ENCODE peak calls at places on chromosomes 6 and 20, in eight cellular contexts. J, G, I, E, N, W, C and R are unnamed samples.

GRCh38 chr20:61520761-61521460 is 268.9 kb downstream of the CDH4 start:
- DNase-seq in E (no peak), N (no peak), I (no peak), G (no peak), W (peak), C (no peak), J (peak), R (no peak)

GRCh38 chr6:66307490-66307889 is 600.5 kb upstream of the EYS start:
- DNase-seq in J (no peak), I (no peak), N (no peak), G (no peak), W (no peak), C (no peak), E (no peak), R (no peak)

GRCh38 chr20:62872184-62872862 is 10.7 kb upstream of the TCFL5 start:
- DNase-seq in G (no peak), C (no peak), I (no peak), J (no peak), W (no peak), E (no peak), N (no peak), R (no peak)

GRCh38 chr6:15264902-15265761 is 19.3 kb downstream of the JARID2 start:
- DNase-seq in J (peak), E (no peak), I (no peak), N (no peak), W (no peak), C (no peak), G (peak), R (peak)

GRCh38 chr6:2937627-2938003 is 33.8 kb downstream of the SERPINB6 start:
- DNase-seq in N (no peak), E (no peak), C (no peak), W (no peak), J (no peak), I (no peak), G (no peak), R (no peak)

GRCh38 chr6:80254716-80255115 is 148.2 kb downstream of the BCKDHB start:
- DNase-seq in J (no peak), N (no peak), W (no peak), C (no peak), G (no peak), I (no peak), E (no peak), R (no peak)

GRCh38 chr20:36745234-36745926 is 510 bp downstream of the NDRG3 start:
- DNase-seq in E (no peak), C (peak), N (no peak), J (peak), I (peak), G (peak), W (no peak), R (no peak)

GRCh38 chr20:33554914-33555420 is 65.1 kb downstream of the CBFA2T2 start:
- DNase-seq in E (no peak), W (peak), C (no peak), J (peak), N (no peak), I (peak), G (peak), R (no peak)

GRCh38 chr20:33673411-33674293 is 576 bp downstream of the NECAB3 start:
- DNase-seq in J (peak), E (no peak), I (no peak), N (no peak), W (peak), C (no peak), G (no peak), R (no peak)

GRCh38 chr6:70709826-70710225 is 42.1 kb downstream of the SMAP1 start:
- DNase-seq in G (no peak), J (peak), C (no peak), I (no peak), N (no peak), W (peak), E (no peak), R (no peak)

GRCh38 chr20:58697201-58697866 is 4.7 kb downstream of the NPEPL1 start:
- DNase-seq in E (no peak), G (no peak), C (no peak), W (no peak), N (peak), J (no peak), I (peak), R (no peak)

GRCh38 chr6:79330723-79331122 is 96.2 kb upstream of the HMGN3 start:
- DNase-seq in N (no peak), W (no peak), C (no peak), I (no peak), J (peak), E (no peak), G (no peak), R (no peak)

GRCh38 chr6:31734703-31735500 is 1.4 kb downstream of the CLIC1 start:
- DNase-seq in I (peak), N (peak), G (peak), W (peak), J (peak), C (no peak), E (peak), R (no peak)

GRCh38 chr20:13684566-13685222 is 46.0 kb upstream of the TASP1 start:
- DNase-seq in J (no peak), W (no peak), N (no peak), C (no peak), E (no peak), I (no peak), G (no peak), R (no peak)

GRCh38 chr6:8219352-8219943 is 117.1 kb upstream of the EEF1E1 start:
- DNase-seq in E (no peak), C (peak), J (peak), W (peak), I (peak), N (no peak), G (peak), R (no peak)

GRCh38 chr20:53943522-53944291 is 126.7 kb downstream of the BCAS1 start:
- DNase-seq in G (peak), J (no peak), N (no peak), E (no peak), W (peak), I (peak), C (no peak), R (no peak)

GRCh38 chr20:50484271-50484976 is 25.8 kb upstream of the PTPN1 start:
- DNase-seq in C (no peak), G (no peak), W (no peak), J (no peak), E (no peak), I (no peak), N (no peak), R (no peak)

GRCh38 chr20:32934580-32934979 is 69.7 kb downstream of the SUN5 start:
- DNase-seq in J (no peak), G (no peak), E (no peak), I (no peak), N (no peak), C (no peak), W (no peak), R (no peak)

GRCh38 chr6:47447726-47448125 is 29.9 kb upstream of the CD2AP start:
- DNase-seq in G (no peak), J (no peak), E (no peak), N (no peak), C (no peak), W (no peak), I (no peak), R (no peak)

GRCh38 chr6:106530026-106530425 is 99.3 kb downstream of the RTN4IP1 start:
- DNase-seq in G (no peak), C (no peak), I (no peak), J (no peak), N (no peak), W (no peak), E (no peak), R (no peak)

GRCh38 chr20:34566978-34567884 is 8.7 kb downstream of the MAP1LC3A start:
- DNase-seq in N (no peak), W (no peak), E (no peak), J (no peak), I (no peak), C (no peak), G (no peak), R (no peak)

GRCh38 chr6:157561929-157562810 is 181.2 kb downstream of the ZDHHC14 start:
- DNase-seq in W (no peak), G (no peak), C (no peak), E (peak), I (no peak), J (no peak), N (no peak), R (no peak)

GRCh38 chr6:35037289-35038038 is 103.7 kb downstream of the TCP11 start:
- DNase-seq in W (no peak), E (no peak), J (no peak), N (no peak), I (no peak), G (no peak), C (no peak), R (no peak)

GRCh38 chr6:39853604-39854003 is 61.4 kb downstream of the DAAM2 start:
- DNase-seq in I (no peak), N (no peak), E (no peak), C (no peak), G (no peak), W (no peak), J (no peak), R (no peak)

GRCh38 chr6:39849764-39850163 is 57.6 kb downstream of the DAAM2 start:
- DNase-seq in J (no peak), I (no peak), W (no peak), G (no peak), E (no peak), N (no peak), C (no peak), R (no peak)

GRCh38 chr6:39849228-39849627 is 57.1 kb downstream of the DAAM2 start:
- DNase-seq in I (no peak), G (no peak), W (no peak), C (no peak), N (no peak), J (no peak), E (no peak), R (no peak)

GRCh38 chr6:39852324-39852723 is 60.1 kb downstream of the DAAM2 start:
- DNase-seq in W (no peak), I (no peak), N (no peak), J (peak), E (no peak), G (no peak), C (no peak), R (no peak)

GRCh38 chr6:39850897-39851296 is 58.7 kb downstream of the DAAM2 start:
- DNase-seq in N (no peak), E (no peak), C (no peak), W (no peak), I (no peak), J (peak), G (no peak), R (no peak)
- H3K27ac ChIP-seq in N (no peak), E (no peak), C (no peak), W (no peak), I (no peak), J (no peak), G (no peak), R (no peak)

DNA sequence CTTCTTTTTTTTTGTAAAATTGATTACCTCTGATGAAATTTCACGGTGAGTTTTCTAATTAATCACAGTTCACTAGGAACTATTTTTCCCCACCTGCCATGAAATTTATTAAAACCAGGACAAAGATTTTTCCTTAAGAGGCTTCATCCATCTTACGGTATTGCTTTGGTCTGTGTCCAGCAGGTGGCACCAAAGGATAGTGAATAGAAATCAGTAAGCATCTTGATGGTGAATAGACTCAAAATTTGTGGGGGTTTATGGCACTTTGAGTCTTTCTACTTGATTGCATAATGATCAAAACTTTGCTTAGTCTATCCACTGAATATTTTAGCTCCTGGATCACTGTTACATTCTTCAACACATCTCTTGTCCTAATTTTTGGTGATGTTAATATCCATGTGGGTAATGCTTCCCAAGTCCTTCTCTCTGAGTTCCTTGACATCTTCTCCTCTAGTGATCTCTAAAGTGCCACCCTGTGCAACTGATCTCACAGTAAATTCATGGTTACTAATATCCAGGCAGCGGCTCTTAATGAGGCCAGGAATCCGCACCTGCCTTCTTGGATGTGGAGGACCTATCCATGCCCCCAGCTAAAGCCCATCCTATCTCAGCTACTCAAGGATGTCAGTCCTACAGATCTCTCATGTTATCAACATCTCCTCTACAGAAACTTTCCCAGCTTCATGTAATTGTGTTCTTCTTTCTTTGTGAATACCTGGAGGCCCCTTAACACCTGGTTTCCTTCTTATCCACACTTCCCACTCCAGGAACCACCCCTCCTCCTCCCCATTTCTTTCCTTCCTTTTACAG is 54.5 kb downstream of the STMND1 start:
- DNase-seq in G (peak), W (peak), I (peak), J (peak), E (peak), N (peak), C (peak), R (peak)
- H3K27ac ChIP-seq in G (no peak), W (no peak), I (no peak), J (no peak), E (no peak), N (no peak), C (no peak), R (no peak)

GRCh38 chr6:129646617-129647016 is 63.4 kb downstream of the ARHGAP18 start:
- DNase-seq in I (no peak), W (no peak), C (no peak), G (no peak), E (no peak), N (no peak), J (no peak), R (no peak)

GRCh38 chr6:129645371-129646139 is 64.4 kb downstream of the ARHGAP18 start:
- DNase-seq in I (no peak), W (no peak), E (no peak), J (peak), G (no peak), N (no peak), C (no peak), R (no peak)

GRCh38 chr6:129646140-129646569 is 63.8 kb downstream of the ARHGAP18 start:
- DNase-seq in I (no peak), G (no peak), N (no peak), W (no peak), J (no peak), C (no peak), E (no peak), R (no peak)

GRCh38 chr6:129643968-129644367 is 66.0 kb downstream of the ARHGAP18 start:
- DNase-seq in I (no peak), E (no peak), N (no peak), G (no peak), C (no peak), W (no peak), J (peak), R (no peak)

DNA sequence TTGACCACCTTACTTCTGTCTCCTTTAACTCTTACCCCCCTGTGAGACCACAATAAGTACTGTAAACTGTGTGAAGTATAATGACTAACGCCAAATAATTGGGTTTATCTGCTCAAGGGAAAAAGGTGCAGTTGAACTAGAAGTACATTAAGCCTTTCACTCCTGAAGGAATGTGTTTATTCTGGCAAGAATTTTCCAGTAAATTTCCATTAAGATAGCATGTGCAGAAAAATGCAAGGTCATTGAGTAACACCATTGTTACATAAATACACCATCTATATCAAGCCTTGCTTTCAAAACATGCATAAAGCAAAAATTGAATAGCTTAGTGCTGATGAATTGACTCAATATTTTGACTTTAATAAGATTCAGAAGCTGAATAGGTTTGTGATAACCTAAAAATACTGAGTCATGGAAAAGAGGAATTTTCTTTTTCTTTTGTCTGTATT is 65.4 kb downstream of the ARHGAP18 start:
- DNase-seq in G (no peak), J (peak), I (no peak), C (no peak), W (no peak), N (no peak), E (no peak), R (no peak)
- H3K27ac ChIP-seq in G (peak), J (peak), I (no peak), C (no peak), W (no peak), N (peak), E (no peak), R (no peak)

GRCh38 chr6:100203391-100203790 is 209.4 kb upstream of the MCHR2 start:
- DNase-seq in W (peak), J (peak), I (no peak), N (no peak), G (no peak), E (no peak), C (no peak), R (no peak)

GRCh38 chr6:100202417-100203194 is 208.6 kb upstream of the MCHR2 start:
- DNase-seq in J (peak), I (no peak), N (no peak), E (no peak), C (no peak), W (peak), G (no peak), R (no peak)
- H3K27ac ChIP-seq in J (peak), I (no peak), N (no peak), E (no peak), C (no peak), W (peak), G (no peak), R (no peak)

GRCh38 chr6:43176423-43176786 is 5.3 kb downstream of the SRF start:
- DNase-seq in E (no peak), W (no peak), N (no peak), J (no peak), C (no peak), G (no peak), I (no peak), R (no peak)
- H3K27ac ChIP-seq in E (no peak), W (peak), N (no peak), J (peak), C (no peak), G (no peak), I (no peak), R (no peak)

GRCh38 chr6:110826236-110827129 is 11.2 kb upstream of the CDK19 start:
- DNase-seq in G (no peak), J (no peak), E (no peak), W (no peak), I (no peak), C (no peak), N (no peak), R (no peak)
- H3K27ac ChIP-seq in G (peak), J (no peak), E (no peak), W (no peak), I (no peak), C (no peak), N (no peak), R (no peak)

GRCh38 chr6:28895131-28895812 is 28.5 kb downstream of the TRIM27 start:
- DNase-seq in I (peak), C (peak), E (peak), J (peak), N (peak), W (peak), G (peak), R (peak)

GRCh38 chr6:28896505-28897392 is 27.0 kb downstream of the TRIM27 start:
- DNase-seq in J (peak), W (peak), E (peak), N (peak), I (peak), G (peak), C (peak), R (no peak)

GRCh38 chr6:28903686-28904085 is 20.1 kb downstream of the TRIM27 start:
- DNase-seq in I (no peak), N (no peak), W (no peak), G (no peak), C (no peak), J (no peak), E (no peak), R (no peak)

GRCh38 chr6:28900577-28901266 is 23.1 kb downstream of the TRIM27 start:
- DNase-seq in J (no peak), N (no peak), E (no peak), I (no peak), C (no peak), G (no peak), W (no peak), R (no peak)

DNA sequence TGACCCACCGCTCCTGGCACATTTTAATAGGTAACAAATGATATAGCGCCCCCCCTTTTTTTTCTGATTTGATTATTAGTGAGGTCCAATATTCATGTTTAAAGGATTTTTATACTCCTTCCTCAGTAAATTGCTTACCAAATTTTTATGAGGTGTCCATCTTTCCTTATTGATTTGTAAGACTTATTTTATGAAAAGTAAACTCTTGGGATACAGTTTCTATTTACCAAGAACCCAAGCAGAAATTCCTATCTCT is 25.1 kb downstream of the TRIM27 start:
- DNase-seq in J (no peak), C (no peak), N (no peak), W (no peak), E (no peak), G (no peak), I (no peak), R (no peak)
- H3K27ac ChIP-seq in J (no peak), C (no peak), N (no peak), W (peak), E (no peak), G (no peak), I (no peak), R (no peak)

GRCh38 chr20:41671143-41671542 is 53.0 kb upstream of the CHD6 start:
- DNase-seq in N (no peak), E (no peak), C (no peak), J (no peak), G (no peak), W (no peak), I (no peak), R (no peak)
- H3K27ac ChIP-seq in N (no peak), E (no peak), C (no peak), J (no peak), G (no peak), W (no peak), I (no peak), R (no peak)